ENCODE peak calls at places on chromosomes 7 and 10, in five cellular contexts. J is AG04450, U is nephron progenitor cell, P is DMS79 treated with DMSO at 0.1 percent for 48 hours, W is posterior cingulate gyrus. B is an unnamed sample.
A peak's percentile ranks its signal among the peaks of the same experiment; 100 is the strongest.

GRCh38 chr7:107014381-107015023 is 30.0 kb upstream of the PRKAR2B start:
- DNase-seq in W (no peak), P (peak; percentile 44), U (no peak), J (no peak), B (no peak)

GRCh38 chr7:47763063-47763974 is 181.4 kb upstream of the TNS3 start:
- DNase-seq in J (peak; percentile 91), W (no peak), P (no peak), U (peak; percentile 57), B (peak; percentile 71)

GRCh38 chr10:44651834-44652233 is 259.3 kb upstream of the TMEM72 start:
- DNase-seq in P (no peak), J (no peak), W (no peak), U (no peak), B (no peak)

GRCh38 chr10:13310518-13311176 is 10.8 kb upstream of the PHYH start:
- DNase-seq in J (no peak), W (no peak), P (no peak), U (no peak), B (no peak)

GRCh38 chr7:27168265-27168947 is 3.1 kb upstream of the HOXA9 start:
- DNase-seq in P (peak; percentile 75), U (peak; percentile 58), W (no peak), J (no peak), B (no peak)

GRCh38 chr10:116324227-116324950 is at the start of gene CCDC172:
- DNase-seq in P (no peak), U (no peak), J (no peak), W (no peak), B (no peak)

GRCh38 chr10:19702215-19702614 is 114.0 kb upstream of the PLXDC2 start:
- DNase-seq in U (no peak), J (no peak), W (no peak), P (no peak), B (no peak)

GRCh38 chr10:69820817-69821216 is 19.1 kb downstream of the COL13A1 start:
- DNase-seq in P (no peak), U (no peak), W (no peak), J (no peak), B (no peak)

GRCh38 chr10:58856508-58857240 is 319.8 kb upstream of the PHYHIPL start:
- DNase-seq in J (peak; percentile 91), W (peak; percentile 25), P (no peak), U (no peak), B (peak; percentile 93)

GRCh38 chr10:110221721-110222261 is 14.4 kb downstream of the MXI1 start:
- DNase-seq in J (peak; percentile 88), U (peak; percentile 59), W (peak; percentile 85), P (peak; percentile 67), B (peak; percentile 91)

GRCh38 chr10:26903818-26904217 is 43.1 kb upstream of the ABI1 start:
- DNase-seq in W (no peak), J (no peak), U (no peak), P (no peak), B (no peak)

GRCh38 chr7:5345671-5346070 is 62.9 kb downstream of the SLC29A4 start:
- DNase-seq in W (no peak), U (no peak), P (no peak), J (no peak), B (no peak)

GRCh38 chr10:87861034-87861433 is 2.3 kb downstream of the KLLN start:
- DNase-seq in W (no peak), P (no peak), J (no peak), U (no peak), B (no peak)

GRCh38 chr7:154308928-154309327 is 256.7 kb downstream of the DPP6 start:
- DNase-seq in P (no peak), J (no peak), W (no peak), U (no peak), B (no peak)

GRCh38 chr7:46133076-46133475 is 212.0 kb upstream of the IGFBP3 start:
- DNase-seq in U (no peak), P (no peak), J (no peak), W (no peak), B (peak; percentile 24)

GRCh38 chr10:85604884-85605283 is 761.7 kb downstream of the GRID1 start:
- DNase-seq in P (no peak), W (no peak), J (no peak), U (no peak), B (no peak)

GRCh38 chr7:16359201-16359600 is 62.1 kb downstream of the CRPPA start:
- DNase-seq in P (no peak), W (no peak), U (no peak), J (no peak), B (no peak)

GRCh38 chr7:81648716-81649115 is 121.1 kb downstream of the HGF start:
- DNase-seq in W (no peak), U (no peak), J (no peak), P (no peak), B (no peak)

GRCh38 chr10:114681542-114681941 is 23.5 kb upstream of the ABLIM1 start:
- DNase-seq in W (no peak), P (no peak), J (no peak), U (no peak), B (no peak)

GRCh38 chr7:37230221-37230620 is 218.4 kb downstream of the ELMO1 start:
- DNase-seq in P (no peak), U (no peak), J (no peak), W (peak; percentile 18), B (no peak)

GRCh38 chr10:128047991-128048826 is 78.0 kb downstream of the MKI67 start:
- DNase-seq in W (no peak), P (no peak), U (no peak), J (no peak), B (no peak)

GRCh38 chr7:51081270-51081890 is 235.2 kb downstream of the COBL start:
- DNase-seq in P (no peak), W (no peak), U (no peak), J (no peak), B (no peak)

GRCh38 chr7:139823855-139824670 is 5.0 kb upstream of the TBXAS1 start:
- DNase-seq in J (peak; percentile 68), U (no peak), P (no peak), W (no peak), B (no peak)

GRCh38 chr7:149729586-149729982 is 43.8 kb downstream of the ZNF467 start:
- DNase-seq in P (no peak), J (no peak), U (no peak), W (no peak), B (no peak)

GRCh38 chr10:104230490-104230889 is 1.7 kb downstream of the CFAP43 start:
- DNase-seq in W (no peak), J (no peak), P (no peak), U (no peak), B (no peak)

GRCh38 chr10:10320981-10321380 is 696.7 kb upstream of the CELF2 start:
- DNase-seq in P (no peak), J (peak; percentile 34), W (no peak), U (no peak), B (peak; percentile 19)

GRCh38 chr7:15555385-15555859 is 6.4 kb downstream of the AGMO start:
- DNase-seq in P (no peak), W (no peak), U (no peak), J (no peak), B (no peak)

GRCh38 chr10:31457858-31458257 is 138.8 kb downstream of the ZEB1 start:
- DNase-seq in W (no peak), P (no peak), U (no peak), J (no peak), B (no peak)

GRCh38 chr10:46557319-46558140 is 1.1 kb upstream of the GPRIN2 start:
- DNase-seq in W (peak; percentile 12), P (peak; percentile 5), U (peak; percentile 14), J (no peak), B (no peak)

GRCh38 chr7:79298145-79298760 is 155.2 kb downstream of the MAGI2 start:
- DNase-seq in J (peak; percentile 45), U (peak; percentile 22), W (no peak), P (no peak), B (no peak)